ENCODE peak calls at places on chromosomes 2 and 18, in eight cellular contexts. A, Z, I, O, M, N, V and H are unnamed samples.

GRCh38 chr2:3126171-3126685 is 251.4 kb downstream of the EIPR1 start:
- DNase-seq in Z (no peak), I (no peak), V (no peak), O (no peak), A (no peak), M (no peak), N (no peak), H (no peak)

GRCh38 chr18:8516391-8517250 is 92.6 kb upstream of the RAB12 start:
- DNase-seq in N (no peak), Z (peak), M (no peak), A (no peak), O (no peak), I (no peak), V (no peak), H (no peak)

GRCh38 chr2:48114256-48114655 is 208.0 kb upstream of the FBXO11 start:
- DNase-seq in N (no peak), V (no peak), A (peak), O (no peak), I (peak), Z (no peak), M (no peak), H (no peak)

GRCh38 chr2:220001693-220002260 is 374.3 kb downstream of the SLC4A3 start:
- DNase-seq in O (no peak), I (peak), V (no peak), M (no peak), N (no peak), A (no peak), Z (no peak), H (no peak)

GRCh38 chr2:101142163-101142562 is 9.0 kb downstream of the TBC1D8 start:
- DNase-seq in O (no peak), M (no peak), N (no peak), Z (no peak), V (no peak), A (no peak), I (no peak), H (no peak)

GRCh38 chr2:241173557-241173956 is 14.9 kb upstream of the ANO7 start:
- DNase-seq in M (no peak), I (no peak), Z (no peak), N (no peak), O (no peak), A (no peak), V (no peak), H (no peak)

GRCh38 chr18:63545094-63545493 is 2.9 kb downstream of the SERPINB12 start:
- DNase-seq in O (no peak), Z (no peak), V (no peak), M (no peak), A (no peak), I (no peak), N (no peak), H (no peak)

GRCh38 chr2:182971820-182972547 is 66.3 kb downstream of the NCKAP1 start:
- DNase-seq in Z (no peak), V (no peak), M (no peak), I (no peak), A (no peak), N (no peak), O (no peak), H (no peak)

GRCh38 chr2:101752708-101753107 is 55.2 kb downstream of the MAP4K4 start:
- DNase-seq in V (no peak), A (no peak), M (no peak), O (peak), I (no peak), N (peak), Z (no peak), H (peak)

GRCh38 chr2:64582774-64583340 is 58.7 kb downstream of the AFTPH start:
- DNase-seq in Z (no peak), V (no peak), A (no peak), O (no peak), N (no peak), I (no peak), M (no peak), H (no peak)

GRCh38 chr2:95307036-95307435 is 9.9 kb downstream of the KCNIP3 start:
- DNase-seq in N (no peak), A (no peak), O (no peak), Z (no peak), V (peak), M (no peak), I (no peak), H (no peak)

GRCh38 chr18:3526421-3527354 is 76.7 kb downstream of the TGIF1 start:
- DNase-seq in M (peak), I (peak), A (peak), N (no peak), Z (no peak), O (peak), V (peak), H (no peak)

GRCh38 chr2:73112026-73112912 is 479 bp downstream of the RAB11FIP5 start:
- DNase-seq in A (peak), V (peak), N (no peak), O (no peak), I (peak), Z (no peak), M (no peak), H (no peak)

GRCh38 chr2:188450740-188451480 is 159.2 kb downstream of the GULP1 start:
- DNase-seq in I (peak), M (no peak), Z (no peak), N (no peak), V (no peak), O (no peak), A (no peak), H (no peak)

GRCh38 chr18:37483221-37483971 is 82.2 kb downstream of the CELF4 start:
- DNase-seq in N (no peak), V (peak), A (peak), Z (no peak), M (no peak), O (no peak), I (peak), H (no peak)

GRCh38 chr2:105179469-105180372 is 61.8 kb upstream of the GPR45 start:
- DNase-seq in A (peak), Z (peak), M (peak), N (no peak), V (peak), I (peak), O (no peak), H (no peak)

GRCh38 chr2:219521066-219521880 is 7.0 kb downstream of the ASIC4 start:
- DNase-seq in V (peak), N (no peak), I (peak), A (peak), O (no peak), Z (no peak), M (no peak), H (no peak)

GRCh38 chr18:10119528-10119927 is 205.7 kb downstream of the VAPA start:
- DNase-seq in M (no peak), O (no peak), V (no peak), N (no peak), A (no peak), I (no peak), Z (no peak), H (no peak)

GRCh38 chr18:6280344-6280743 is 134.4 kb downstream of the L3MBTL4 start:
- DNase-seq in N (no peak), Z (no peak), A (peak), O (no peak), I (no peak), V (no peak), M (no peak), H (no peak)

GRCh38 chr2:66456183-66457041 is 21.5 kb downstream of the MEIS1 start:
- DNase-seq in O (no peak), A (no peak), Z (no peak), N (no peak), V (no peak), M (no peak), I (no peak), H (no peak)

GRCh38 chr2:181632733-181633401 is 24.0 kb downstream of the CERKL start:
- DNase-seq in A (no peak), N (no peak), I (no peak), O (no peak), V (no peak), M (no peak), Z (no peak), H (no peak)

GRCh38 chr18:58370662-58371061 is 258.2 kb downstream of the ALPK2 start:
- DNase-seq in V (no peak), M (no peak), N (no peak), A (no peak), Z (no peak), O (no peak), I (no peak), H (no peak)

GRCh38 chr18:7066965-7067555 is 50.5 kb downstream of the LAMA1 start:
- DNase-seq in V (no peak), N (no peak), O (no peak), Z (no peak), M (no peak), I (peak), A (no peak), H (no peak)

GRCh38 chr18:40877096-40877495 is 1077.9 kb upstream of the PIK3C3 start:
- DNase-seq in A (no peak), Z (no peak), O (no peak), N (no peak), M (peak), V (no peak), I (peak), H (no peak)

GRCh38 chr2:70767094-70767698 is 804 bp downstream of the ADD2 start:
- DNase-seq in A (peak), I (no peak), V (peak), Z (no peak), O (no peak), N (no peak), M (no peak), H (peak)

GRCh38 chr2:57313678-57314077 is 732.9 kb upstream of the VRK2 start:
- DNase-seq in A (no peak), V (no peak), N (no peak), O (no peak), Z (no peak), M (no peak), I (no peak), H (no peak)

GRCh38 chr2:241821460-241822263 is 12.7 kb downstream of the NEU4 start:
- DNase-seq in V (no peak), O (no peak), I (no peak), A (no peak), Z (no peak), M (no peak), N (no peak), H (no peak)

GRCh38 chr2:15647622-15648590 is 56.2 kb downstream of the DDX1 start:
- DNase-seq in M (no peak), O (no peak), N (no peak), V (peak), Z (no peak), I (no peak), A (no peak), H (no peak)

GRCh38 chr2:219569041-219569440 is 2.3 kb downstream of the OBSL1 start:
- DNase-seq in M (no peak), Z (no peak), V (no peak), N (no peak), A (no peak), I (no peak), O (no peak), H (no peak)

GRCh38 chr2:241901500-241902351 is 32.2 kb downstream of the RTP5 start:
- DNase-seq in I (peak), N (no peak), V (peak), Z (no peak), M (no peak), A (peak), O (no peak), H (no peak)

DNA sequence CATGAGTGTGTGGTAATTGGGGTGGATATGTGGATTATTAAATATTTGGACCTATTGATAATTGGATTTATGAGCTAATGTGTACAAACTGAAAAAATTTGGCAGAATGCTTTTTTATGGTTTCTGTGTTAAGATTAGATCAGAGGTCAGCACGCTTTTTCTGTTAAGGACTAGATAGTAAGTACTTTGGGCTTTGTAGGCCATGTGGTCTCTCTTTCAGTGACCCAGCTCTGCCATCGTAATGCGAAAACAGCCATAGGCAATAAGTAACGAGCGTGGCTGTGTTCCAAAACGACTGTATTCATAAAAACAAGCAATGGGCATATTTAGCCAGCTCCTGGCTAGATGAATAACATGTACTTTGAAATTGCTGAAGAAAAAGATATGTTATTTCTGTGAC is 19.8 kb downstream of the CCDC138 start:
- DNase-seq in O (no peak), V (no peak), M (no peak), Z (no peak), A (no peak), N (no peak), I (no peak), H (no peak)
- H3K27ac ChIP-seq in O (no peak), V (no peak), M (no peak), Z (no peak), A (no peak), N (no peak), I (no peak), H (no peak)

GRCh38 chr2:37471994-37472393 is 127.6 kb downstream of the QPCT start:
- DNase-seq in N (no peak), V (no peak), O (no peak), M (peak), I (peak), A (no peak), Z (no peak), H (no peak)
- H3K27ac ChIP-seq in N (peak), V (no peak), O (no peak), M (no peak), I (no peak), A (no peak), Z (no peak), H (no peak)

DNA sequence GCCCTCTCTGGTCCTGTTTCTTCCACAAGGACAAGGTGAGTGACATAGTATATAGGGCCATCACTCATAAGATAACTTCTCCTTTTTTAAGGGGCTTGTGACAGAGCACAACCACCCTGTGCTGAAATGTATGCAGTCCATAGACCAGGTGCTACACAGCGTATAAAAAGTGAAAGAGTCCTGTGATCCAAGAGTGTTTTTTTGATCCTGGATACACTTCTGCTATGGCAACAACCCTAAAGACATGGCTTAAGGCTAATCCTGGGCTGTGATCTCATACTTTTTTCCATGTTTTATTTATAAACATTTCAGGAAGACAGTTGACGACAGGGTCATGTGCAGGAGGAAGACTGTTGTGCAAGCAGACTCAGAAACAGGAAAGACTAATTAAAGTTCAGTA is 400.5 kb upstream of the TCF4 start:
- DNase-seq in M (peak), V (no peak), A (peak), I (peak), Z (no peak), N (no peak), O (no peak), H (no peak)
- H3K27ac ChIP-seq in M (no peak), V (no peak), A (peak), I (no peak), Z (peak), N (no peak), O (no peak), H (no peak)

GRCh38 chr2:176094307-176094706 is 1.8 kb downstream of the HOXD13 start:
- DNase-seq in Z (no peak), N (no peak), A (no peak), I (no peak), M (no peak), O (no peak), V (no peak), H (no peak)

GRCh38 chr2:176093889-176094232 is 1.3 kb downstream of the HOXD13 start:
- DNase-seq in Z (no peak), A (no peak), O (no peak), M (no peak), V (no peak), N (no peak), I (no peak), H (no peak)

GRCh38 chr2:176096243-176096985 is 3.2 kb upstream of the HOXD12 start:
- DNase-seq in A (no peak), Z (no peak), O (no peak), M (no peak), V (no peak), N (no peak), I (no peak), H (no peak)

GRCh38 chr2:176096986-176097819 is 2.4 kb upstream of the HOXD12 start:
- DNase-seq in I (peak), N (no peak), M (peak), Z (peak), V (peak), A (peak), O (no peak), H (no peak)

GRCh38 chr2:176095421-176095820 is 2.9 kb downstream of the HOXD13 start:
- DNase-seq in A (no peak), N (no peak), O (no peak), I (no peak), M (no peak), Z (no peak), V (no peak), H (no peak)
- H3K27ac ChIP-seq in A (peak), N (no peak), O (no peak), I (no peak), M (no peak), Z (no peak), V (no peak), H (no peak)

GRCh38 chr18:66729459-66730239 is 125.8 kb upstream of the CDH19 start:
- DNase-seq in Z (no peak), A (no peak), M (no peak), O (no peak), V (no peak), N (no peak), I (peak), H (no peak)
- H3K27ac ChIP-seq in Z (peak), A (no peak), M (no peak), O (no peak), V (no peak), N (no peak), I (no peak), H (peak)

DNA sequence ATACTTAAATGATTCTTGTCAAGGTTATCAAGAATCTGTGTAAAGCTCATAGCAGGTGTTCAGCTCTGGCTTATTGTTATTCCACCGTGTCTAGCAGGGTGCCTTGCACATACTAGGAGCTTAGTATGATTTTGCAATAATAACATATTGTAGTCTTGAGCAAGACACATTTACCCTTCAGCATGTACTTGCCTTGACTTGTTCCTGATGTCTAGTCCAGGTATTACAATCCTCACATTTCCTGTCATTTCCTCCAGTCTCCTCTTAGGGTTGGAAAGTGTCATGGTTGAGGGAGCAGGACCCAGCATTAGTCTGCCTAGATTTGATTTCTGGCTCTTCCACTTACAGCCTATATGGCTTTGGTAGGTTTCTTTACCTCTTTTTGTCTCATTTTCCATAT is 246.1 kb downstream of the RAD51AP2 start:
- DNase-seq in A (no peak), V (no peak), I (no peak), M (no peak), N (no peak), Z (no peak), O (no peak), H (no peak)
- H3K27ac ChIP-seq in A (no peak), V (no peak), I (no peak), M (no peak), N (no peak), Z (no peak), O (no peak), H (no peak)

GRCh38 chr2:8681786-8682692 is at the start of gene ID2:
- DNase-seq in A (peak), O (peak), V (peak), Z (peak), M (peak), N (peak), I (peak), H (peak)
- H3K27ac ChIP-seq in A (peak), O (peak), V (peak), Z (peak), M (peak), N (peak), I (peak), H (peak)

DNA sequence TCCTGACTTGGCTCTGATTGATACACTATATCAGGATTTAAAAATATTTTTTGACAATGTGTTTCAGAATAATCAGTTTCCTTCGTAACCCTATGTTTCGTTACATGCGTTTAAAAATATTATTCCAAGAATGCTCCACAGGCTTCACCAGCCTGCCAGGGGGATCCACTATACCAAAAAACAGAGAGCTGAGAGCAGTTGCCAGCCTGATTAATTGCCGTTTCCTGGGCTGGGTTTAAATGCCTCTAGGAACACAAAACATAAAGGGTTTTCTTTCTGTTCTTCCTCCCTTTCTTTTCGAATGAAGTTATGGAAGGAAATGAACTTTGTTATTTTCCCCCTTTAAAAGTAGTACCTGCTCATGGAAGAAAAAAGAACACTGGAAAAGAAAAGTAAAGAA is 47.9 kb downstream of the LRRFIP1 start:
- DNase-seq in V (no peak), O (no peak), N (no peak), A (no peak), Z (no peak), M (no peak), I (no peak), H (no peak)
- H3K27ac ChIP-seq in V (peak), O (peak), N (peak), A (peak), Z (no peak), M (peak), I (no peak), H (peak)

DNA sequence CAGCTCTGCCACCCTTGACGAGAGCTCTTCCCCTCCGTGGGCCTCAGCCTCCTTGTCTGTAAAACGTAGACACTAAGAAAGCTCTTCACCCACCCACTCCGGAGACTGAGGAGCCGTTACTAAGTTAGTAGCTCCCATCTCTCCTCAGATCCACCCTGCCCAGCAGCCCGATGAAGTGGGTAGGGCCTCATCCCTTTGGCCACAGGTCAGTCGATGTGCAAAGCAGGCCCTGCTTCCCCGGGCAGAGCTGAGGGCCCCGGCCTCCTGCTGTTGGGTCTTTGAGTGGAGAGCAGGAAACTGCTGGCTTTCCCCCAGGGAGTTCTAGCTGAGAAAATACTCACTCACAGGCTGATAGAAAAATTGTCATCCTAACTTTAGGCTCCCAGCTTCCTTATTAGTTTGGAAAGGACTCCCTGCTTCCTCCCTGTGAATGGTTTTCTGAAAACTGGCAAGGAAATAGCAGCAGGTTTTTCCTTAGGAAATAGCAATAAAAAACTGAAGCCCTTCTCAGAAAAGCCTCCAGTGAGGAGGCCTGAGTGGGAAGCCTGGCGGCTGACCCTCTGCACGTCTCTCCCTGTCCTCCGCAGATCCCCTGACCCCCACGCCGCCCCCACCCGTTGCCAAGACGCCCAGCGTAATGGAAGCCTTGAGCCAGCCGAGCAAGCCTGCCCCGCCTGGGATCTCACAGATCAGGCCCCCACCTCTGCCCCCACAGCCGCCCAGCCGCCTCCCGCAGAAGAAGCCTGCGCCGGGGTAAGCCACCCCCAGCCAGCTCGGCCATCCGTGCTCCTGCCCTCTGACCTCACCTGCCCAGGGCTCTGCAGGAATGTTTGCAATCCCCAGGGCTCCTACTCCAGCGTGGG is 30.2 kb downstream of the ITGB1BP1 start:
- DNase-seq in Z (no peak), A (no peak), O (no peak), M (no peak), N (no peak), I (peak), V (peak), H (no peak)
- H3K27ac ChIP-seq in Z (peak), A (peak), O (no peak), M (no peak), N (peak), I (peak), V (peak), H (peak)